ENCODE peak calls at places on chromosomes 7 and 10, in seven cellular contexts. H, E, J, W, N, O and Q are unnamed samples.

GRCh38 chr10:73742454-73742734 is 1.8 kb upstream of the SEC24C start:
- DNase-seq in H (no peak), E (no peak), J (no peak), W (no peak), N (no peak), O (peak), Q (no peak)

GRCh38 chr7:123170333-123171016 is 29.3 kb downstream of the SLC13A1 start:
- DNase-seq in H (no peak), E (no peak), J (no peak), W (no peak), N (no peak), O (no peak), Q (no peak)

GRCh38 chr7:24965831-24966708 is 13.9 kb downstream of the OSBPL3 start:
- DNase-seq in H (no peak), E (no peak), J (no peak), W (no peak), N (no peak), O (peak), Q (no peak)

GRCh38 chr7:113209449-113210203 is 91.3 kb upstream of the SMIM30 start:
- DNase-seq in H (no peak), E (no peak), J (no peak), W (no peak), N (no peak), O (no peak), Q (no peak)

GRCh38 chr10:34549001-34549400 is 266.1 kb downstream of the PARD3 start:
- DNase-seq in H (no peak), E (no peak), J (no peak), W (no peak), N (no peak), O (no peak), Q (no peak)

GRCh38 chr10:96450514-96451207 is 63.1 kb downstream of the TLL2 start:
- DNase-seq in H (no peak), E (no peak), J (no peak), W (peak), N (no peak), O (peak), Q (no peak)

GRCh38 chr10:44313706-44314307 is 71.1 kb downstream of the CXCL12 start:
- DNase-seq in H (no peak), E (no peak), J (no peak), W (no peak), N (no peak), O (no peak), Q (no peak)

GRCh38 chr10:58660577-58661255 is 148.0 kb downstream of the BICC1 start:
- DNase-seq in H (no peak), E (no peak), J (no peak), W (no peak), N (no peak), O (no peak), Q (no peak)

GRCh38 chr7:41879424-41879823 is 176.5 kb upstream of the INHBA start:
- DNase-seq in H (no peak), E (no peak), J (no peak), W (no peak), N (no peak), O (no peak), Q (no peak)

GRCh38 chr10:62183442-62183841 is 85.2 kb downstream of the RTKN2 start:
- DNase-seq in H (no peak), E (no peak), J (no peak), W (no peak), N (no peak), O (no peak), Q (no peak)

GRCh38 chr7:50626286-50626685 is 61.1 kb upstream of the DDC start:
- DNase-seq in H (no peak), E (no peak), J (no peak), W (no peak), N (no peak), O (no peak), Q (no peak)

GRCh38 chr10:3852147-3852904 is 67.3 kb upstream of the KLF6 start:
- DNase-seq in H (no peak), E (peak), J (peak), W (no peak), N (no peak), O (peak), Q (no peak)

GRCh38 chr10:43348511-43349312 is 22.7 kb upstream of the FXYD4 start:
- DNase-seq in H (peak), E (peak), J (peak), W (peak), N (peak), O (peak), Q (peak)